ENCODE peak calls at places on chromosome 22, in six cellular contexts. K, T, U, P, Z and E are unnamed samples.
A peak's percentile ranks its signal among the peaks of the same experiment; 100 is the strongest.

GRCh38 chr22:42895541-42895981 is 38.5 kb upstream of the ARFGAP3 start:
- DNase-seq in P (no peak), K (no peak), U (no peak), T (no peak), Z (no peak), E (no peak)

GRCh38 chr22:18990355-18991137 is 54.5 kb upstream of the PRODH start:
- DNase-seq in T (no peak), Z (no peak), P (no peak), U (no peak), K (no peak), E (no peak)

GRCh38 chr22:30969532-30970355 is 679 bp downstream of the TUG1 start:
- DNase-seq in Z (no peak), T (no peak), K (peak; percentile 65), U (peak; percentile 50), P (peak; percentile 1), E (peak; percentile 13)

GRCh38 chr22:19841641-19842385 is 12.9 kb downstream of the GNB1L start:
- DNase-seq in K (no peak), P (no peak), U (no peak), T (no peak), Z (no peak), E (no peak)

GRCh38 chr22:17109113-17109865 is 11.9 kb downstream of the TMEM121B start:
- DNase-seq in K (no peak), T (no peak), U (no peak), Z (no peak), P (no peak), E (no peak)

GRCh38 chr22:36862251-36863242 is 1.7 kb downstream of the NCF4 start:
- DNase-seq in K (no peak), T (no peak), P (no peak), U (no peak), Z (no peak), E (no peak)

GRCh38 chr22:50169774-50170341 is 673 bp upstream of the PANX2 start:
- DNase-seq in U (no peak), P (no peak), T (no peak), Z (peak; percentile 58), K (peak; percentile 51), E (no peak)

GRCh38 chr22:31604746-31605705 is 57.0 kb downstream of the PISD start:
- DNase-seq in Z (no peak), T (no peak), U (no peak), K (no peak), P (no peak), E (no peak)

GRCh38 chr22:48713266-48714205 is 1114.1 kb downstream of the BRD1 start:
- DNase-seq in U (no peak), P (no peak), T (no peak), K (no peak), Z (no peak), E (no peak)

GRCh38 chr22:36790648-36791047 is 14.7 kb upstream of the IFT27 start:
- DNase-seq in P (no peak), K (no peak), U (no peak), Z (no peak), T (no peak), E (no peak)

GRCh38 chr22:30116362-30117117 is 36.3 kb downstream of the HORMAD2 start:
- DNase-seq in K (peak; percentile 39), U (no peak), P (peak; percentile 2), T (no peak), Z (no peak), E (no peak)

GRCh38 chr22:19065298-19065859 is 56.8 kb downstream of the DGCR2 start:
- DNase-seq in Z (no peak), K (no peak), U (no peak), P (no peak), T (no peak), E (no peak)

GRCh38 chr22:16958475-16958874 is 49.5 kb downstream of the GAB4 start:
- DNase-seq in U (no peak), Z (no peak), P (no peak), T (no peak), K (no peak), E (no peak)

GRCh38 chr22:49021097-49021925 is 806.4 kb downstream of the BRD1 start:
- DNase-seq in K (no peak), P (no peak), U (no peak), Z (no peak), T (no peak), E (no peak)

GRCh38 chr22:33565580-33565995 is 354.7 kb downstream of the LARGE1 start:
- DNase-seq in U (no peak), P (no peak), T (no peak), K (no peak), Z (no peak), E (no peak)

GRCh38 chr22:37126882-37127281 is 17.4 kb upstream of the TMPRSS6 start:
- DNase-seq in U (no peak), Z (no peak), K (no peak), T (no peak), P (no peak), E (no peak)

GRCh38 chr22:48235744-48236143 is 1473.3 kb downstream of the TBC1D22A start:
- DNase-seq in Z (no peak), P (no peak), K (no peak), U (no peak), T (no peak), E (no peak)

GRCh38 chr22:48929276-48929790 is 898.3 kb downstream of the BRD1 start:
- DNase-seq in Z (no peak), T (no peak), K (no peak), P (no peak), U (no peak), E (no peak)

GRCh38 chr22:49789289-49790141 is 38.2 kb downstream of the BRD1 start:
- DNase-seq in K (no peak), P (peak; percentile 6), T (no peak), U (peak; percentile 33), Z (peak; percentile 38), E (no peak)

GRCh38 chr22:40509401-40510134 is 127.0 kb downstream of the MRTFA start:
- DNase-seq in T (no peak), P (peak; percentile 57), U (no peak), Z (peak; percentile 70), K (peak; percentile 65), E (no peak)

GRCh38 chr22:40512426-40513136 is 123.9 kb downstream of the MRTFA start:
- DNase-seq in U (no peak), Z (no peak), T (no peak), K (peak; percentile 32), P (peak; percentile 97), E (no peak)

GRCh38 chr22:40507491-40507890 is 129.0 kb downstream of the MRTFA start:
- DNase-seq in K (no peak), T (no peak), P (no peak), Z (no peak), U (no peak), E (no peak)

GRCh38 chr22:40510965-40511364 is 125.6 kb downstream of the MRTFA start:
- DNase-seq in T (no peak), P (no peak), U (no peak), K (no peak), Z (no peak), E (no peak)

DNA sequence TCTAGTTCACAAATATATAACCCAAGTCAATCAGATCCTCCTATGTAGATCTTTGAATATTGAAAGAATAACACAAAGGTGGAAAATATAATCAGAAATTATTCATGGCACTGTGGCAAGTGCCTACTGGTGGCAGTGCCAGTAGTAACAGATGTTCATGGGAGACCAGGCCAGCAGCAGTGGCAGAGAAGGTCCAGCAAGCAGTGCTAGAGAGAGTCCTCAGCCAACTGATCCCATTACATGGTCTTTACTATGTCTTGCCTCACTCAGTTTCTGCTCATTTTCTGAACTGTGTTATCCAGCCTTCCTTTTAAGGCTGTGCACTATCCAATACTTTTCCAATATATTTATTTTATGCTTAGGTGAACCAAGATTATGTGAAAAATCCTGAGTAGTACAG is 124.9 kb downstream of the MRTFA start:
- DNase-seq in Z (no peak), P (no peak), K (no peak), T (no peak), U (no peak), E (no peak)
- TF ChIP-seq CTCF in Z (no peak), P (no peak), K (no peak), T (no peak), U (no peak), E (no peak)

DNA sequence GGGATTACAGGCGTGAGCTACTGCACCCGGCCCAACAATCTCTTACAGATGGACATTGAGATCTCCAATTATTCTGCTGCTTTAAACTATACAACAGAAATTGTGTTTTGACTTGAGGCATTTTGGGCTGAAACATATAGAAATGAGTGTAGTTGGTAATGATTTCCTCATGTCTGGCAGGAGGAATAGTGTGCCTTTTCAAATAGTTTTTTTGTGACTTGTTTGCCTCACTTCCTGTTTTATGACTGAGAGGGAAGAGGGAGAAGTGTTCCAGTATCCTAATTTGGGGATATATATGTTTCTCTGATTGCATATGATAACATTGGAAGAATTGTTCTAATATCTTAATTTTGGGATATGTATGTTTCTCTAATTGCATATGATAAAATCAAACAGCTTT is 40.2 kb downstream of the EP300 start:
- DNase-seq in K (no peak), T (no peak), U (no peak), P (no peak), Z (no peak), E (no peak)
- TF ChIP-seq CTCF in K (no peak), T (no peak), U (no peak), P (no peak), Z (no peak), E (no peak)

GRCh38 chr22:23270212-23270733 is 90.0 kb downstream of the BCR start:
- DNase-seq in U (no peak), K (no peak), P (no peak), Z (no peak), T (no peak), E (no peak)
- TF ChIP-seq CTCF in U (no peak), K (no peak), P (peak; percentile 8), Z (no peak), T (peak; percentile 50), E (no peak)

DNA sequence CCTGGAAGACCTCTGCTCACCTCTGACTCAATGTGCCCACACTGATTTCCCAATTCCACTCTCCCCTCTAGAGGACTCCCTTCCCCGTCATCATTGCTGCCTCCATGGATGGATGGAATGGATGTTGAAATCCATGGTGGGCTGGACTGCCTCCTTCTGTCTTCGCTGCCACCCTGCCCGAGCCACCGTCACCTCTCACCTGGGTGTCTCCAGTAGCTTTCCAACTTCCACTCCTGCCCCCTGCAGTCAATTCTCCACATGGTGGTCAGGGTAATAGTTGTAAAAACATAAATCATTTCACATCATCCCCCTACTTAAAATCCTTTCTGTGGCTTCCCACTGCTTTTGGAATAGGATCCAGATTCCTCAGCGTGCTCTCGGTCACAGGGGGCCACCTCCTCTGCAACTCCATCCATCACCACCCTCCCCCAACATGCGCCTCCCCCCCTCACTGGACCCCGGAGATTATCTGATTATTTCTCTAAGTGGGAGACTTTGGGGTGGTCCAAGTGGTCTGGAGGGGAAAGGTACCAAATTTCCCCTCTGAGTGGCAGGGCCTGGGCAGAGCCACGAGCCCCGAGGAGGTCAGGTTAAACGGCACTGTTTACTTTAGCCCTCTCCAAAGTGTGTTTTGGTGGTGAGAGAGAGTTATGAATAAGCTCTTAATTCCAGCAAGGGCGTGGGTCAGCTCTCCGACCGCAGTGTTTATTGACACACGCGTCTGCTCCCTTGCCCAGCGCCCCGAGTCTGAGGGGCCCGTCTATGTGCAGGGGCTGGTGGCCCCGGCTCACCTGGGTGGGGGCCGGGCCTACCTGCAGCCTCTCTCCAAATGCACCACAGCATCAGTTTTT is 313.7 kb downstream of the MN1 start:
- DNase-seq in P (peak; percentile 9), U (no peak), T (no peak), Z (no peak), K (peak; percentile 69), E (no peak)
- TF ChIP-seq CTCF in P (peak; percentile 24), U (no peak), T (no peak), Z (no peak), K (no peak), E (no peak)

GRCh38 chr22:44968736-44969135 is 41.1 kb downstream of the PHF21B start:
- DNase-seq in U (no peak), Z (no peak), P (no peak), K (no peak), T (no peak), E (no peak)
- TF ChIP-seq CTCF in U (no peak), Z (no peak), P (peak; percentile 41), K (peak; percentile 13), T (peak; percentile 22), E (peak; percentile 32)

GRCh38 chr22:46537946-46538815 is 761 bp upstream of the CELSR1 start:
- DNase-seq in K (peak; percentile 54), Z (no peak), T (no peak), U (peak; percentile 45), P (peak; percentile 32), E (no peak)
- TF ChIP-seq CTCF in K (peak; percentile 31), Z (no peak), T (peak; percentile 27), U (no peak), P (peak; percentile 59), E (no peak)